ENCODE peak calls at places on chromosome 2, in six cellular contexts. One of them, this sample, is unnamed.

GRCh38 chr2:157433335-157433890 is 10.5 kb downstream of the CYTIP start:
- DNase-seq in pancreas: no peak
- DNase-seq in transverse colon: no peak
- DNase-seq in left lung: no peak
- DNase-seq in AG10803: no peak
- DNase-seq in fibroblast of mammary gland: no peak
- DNase-seq in this sample: no peak

GRCh38 chr2:73985318-73986084 is 791 bp downstream of the TET3 start:
- DNase-seq in pancreas: peak
- DNase-seq in fibroblast of mammary gland: no peak
- DNase-seq in transverse colon: peak
- DNase-seq in left lung: peak
- DNase-seq in AG10803: no peak
- DNase-seq in this sample: no peak

GRCh38 chr2:177419274-177419673 is 26.7 kb downstream of the AGPS start:
- DNase-seq in AG10803: peak
- DNase-seq in transverse colon: no peak
- DNase-seq in pancreas: no peak
- DNase-seq in fibroblast of mammary gland: peak
- DNase-seq in left lung: no peak
- DNase-seq in this sample: peak

GRCh38 chr2:204901591-204901990 is 356.3 kb downstream of the PARD3B start:
- DNase-seq in left lung: no peak
- DNase-seq in transverse colon: no peak
- DNase-seq in pancreas: no peak
- DNase-seq in AG10803: no peak
- DNase-seq in fibroblast of mammary gland: no peak
- DNase-seq in this sample: no peak

GRCh38 chr2:21263622-21264021 is 139.9 kb downstream of the TDRD15 start:
- DNase-seq in pancreas: no peak
- DNase-seq in AG10803: no peak
- DNase-seq in left lung: no peak
- DNase-seq in transverse colon: no peak
- DNase-seq in fibroblast of mammary gland: no peak
- DNase-seq in this sample: no peak

GRCh38 chr2:165617720-165618119 is 148.2 kb downstream of the CSRNP3 start:
- DNase-seq in transverse colon: no peak
- DNase-seq in AG10803: no peak
- DNase-seq in pancreas: no peak
- DNase-seq in fibroblast of mammary gland: no peak
- DNase-seq in left lung: no peak
- DNase-seq in this sample: no peak

GRCh38 chr2:96100893-96101304 is 15.5 kb downstream of the ADRA2B start:
- DNase-seq in transverse colon: no peak
- DNase-seq in pancreas: no peak
- DNase-seq in AG10803: no peak
- DNase-seq in left lung: no peak
- DNase-seq in fibroblast of mammary gland: no peak
- DNase-seq in this sample: no peak

GRCh38 chr2:88127888-88128653 is at the start of gene FABP1:
- DNase-seq in transverse colon: peak
- DNase-seq in fibroblast of mammary gland: no peak
- DNase-seq in pancreas: no peak
- DNase-seq in AG10803: no peak
- DNase-seq in left lung: no peak
- DNase-seq in this sample: no peak

GRCh38 chr2:53317863-53318262 is 449.7 kb upstream of the CHAC2 start:
- DNase-seq in left lung: no peak
- DNase-seq in pancreas: no peak
- DNase-seq in fibroblast of mammary gland: peak
- DNase-seq in AG10803: no peak
- DNase-seq in transverse colon: no peak
- DNase-seq in this sample: no peak

GRCh38 chr2:201796478-201796865 is 9.9 kb upstream of the CDK15 start:
- DNase-seq in AG10803: no peak
- DNase-seq in fibroblast of mammary gland: no peak
- DNase-seq in pancreas: no peak
- DNase-seq in transverse colon: no peak
- DNase-seq in left lung: no peak
- DNase-seq in this sample: no peak

GRCh38 chr2:215718426-215718825 is 282.6 kb upstream of the FN1 start:
- DNase-seq in fibroblast of mammary gland: no peak
- DNase-seq in AG10803: no peak
- DNase-seq in pancreas: no peak
- DNase-seq in transverse colon: no peak
- DNase-seq in left lung: no peak
- DNase-seq in this sample: no peak

GRCh38 chr2:216082805-216083204 is 1.1 kb downstream of the TMEM169 start:
- DNase-seq in pancreas: no peak
- DNase-seq in left lung: peak
- DNase-seq in transverse colon: peak
- DNase-seq in fibroblast of mammary gland: no peak
- DNase-seq in AG10803: no peak
- DNase-seq in this sample: no peak

GRCh38 chr2:181177376-181177775 is 197.0 kb downstream of the UBE2E3 start:
- DNase-seq in left lung: no peak
- DNase-seq in pancreas: no peak
- DNase-seq in fibroblast of mammary gland: no peak
- DNase-seq in AG10803: peak
- DNase-seq in transverse colon: no peak
- DNase-seq in this sample: peak

GRCh38 chr2:33694904-33695303 is 95.8 kb upstream of the FAM98A start:
- DNase-seq in left lung: no peak
- DNase-seq in transverse colon: no peak
- DNase-seq in fibroblast of mammary gland: no peak
- DNase-seq in AG10803: no peak
- DNase-seq in pancreas: no peak
- DNase-seq in this sample: no peak
- TF ChIP-seq CTCF in left lung: no peak
- TF ChIP-seq CTCF in transverse colon: no peak
- TF ChIP-seq CTCF in fibroblast of mammary gland: no peak
- TF ChIP-seq CTCF in AG10803: no peak
- TF ChIP-seq CTCF in pancreas: no peak
- TF ChIP-seq CTCF in this sample: no peak

GRCh38 chr2:217138284-217138683 is 278.4 kb upstream of the TNP1 start:
- DNase-seq in AG10803: no peak
- DNase-seq in pancreas: no peak
- DNase-seq in fibroblast of mammary gland: no peak
- DNase-seq in transverse colon: no peak
- DNase-seq in left lung: no peak
- DNase-seq in this sample: no peak
- H3K4me3 ChIP-seq in AG10803: no peak
- H3K4me3 ChIP-seq in pancreas: no peak
- H3K4me3 ChIP-seq in fibroblast of mammary gland: no peak
- H3K4me3 ChIP-seq in transverse colon: no peak
- H3K4me3 ChIP-seq in left lung: no peak
- H3K4me3 ChIP-seq in this sample: no peak

GRCh38 chr2:19686439-19686838 is 215.3 kb downstream of the TTC32 start:
- DNase-seq in pancreas: no peak
- DNase-seq in transverse colon: no peak
- DNase-seq in AG10803: no peak
- DNase-seq in fibroblast of mammary gland: no peak
- DNase-seq in left lung: no peak
- DNase-seq in this sample: no peak

GRCh38 chr2:19689769-19690168 is 212.0 kb downstream of the TTC32 start:
- DNase-seq in pancreas: no peak
- DNase-seq in left lung: no peak
- DNase-seq in transverse colon: no peak
- DNase-seq in fibroblast of mammary gland: no peak
- DNase-seq in AG10803: no peak
- DNase-seq in this sample: no peak

GRCh38 chr2:19688059-19688458 is 213.7 kb downstream of the TTC32 start:
- DNase-seq in AG10803: peak
- DNase-seq in left lung: no peak
- DNase-seq in fibroblast of mammary gland: no peak
- DNase-seq in transverse colon: no peak
- DNase-seq in pancreas: no peak
- DNase-seq in this sample: no peak

GRCh38 chr2:19685713-19686112 is 216.1 kb downstream of the TTC32 start:
- DNase-seq in left lung: no peak
- DNase-seq in pancreas: no peak
- DNase-seq in fibroblast of mammary gland: peak
- DNase-seq in transverse colon: no peak
- DNase-seq in AG10803: peak
- DNase-seq in this sample: peak

DNA sequence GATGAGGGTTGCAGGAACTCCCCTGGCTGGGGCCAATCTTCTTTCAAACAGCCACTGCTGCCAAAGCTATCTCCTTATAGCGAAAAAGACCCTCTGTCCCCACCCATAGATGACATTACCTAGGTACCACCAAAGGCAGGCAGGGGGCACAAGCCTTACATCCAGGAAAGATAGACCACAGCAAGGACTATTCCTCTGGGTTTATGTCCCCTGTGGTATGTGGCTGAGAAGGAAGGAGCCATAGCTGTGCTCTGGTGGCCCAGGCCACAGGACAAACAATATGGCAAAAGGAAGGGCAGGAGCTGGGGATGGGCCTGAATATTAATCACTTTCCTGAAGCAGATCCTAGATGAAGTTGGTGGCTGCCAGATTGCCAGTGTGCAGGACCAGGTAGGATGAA is 214.5 kb downstream of the TTC32 start:
- DNase-seq in left lung: no peak
- DNase-seq in AG10803: no peak
- DNase-seq in fibroblast of mammary gland: no peak
- DNase-seq in pancreas: no peak
- DNase-seq in transverse colon: no peak
- DNase-seq in this sample: no peak
- TF ChIP-seq CTCF in left lung: no peak
- TF ChIP-seq CTCF in AG10803: no peak
- TF ChIP-seq CTCF in fibroblast of mammary gland: no peak
- TF ChIP-seq CTCF in pancreas: no peak
- TF ChIP-seq CTCF in transverse colon: no peak
- TF ChIP-seq CTCF in this sample: no peak

GRCh38 chr2:190524928-190525327 is 9.6 kb downstream of the NEMP2 start:
- DNase-seq in pancreas: no peak
- DNase-seq in transverse colon: no peak
- DNase-seq in AG10803: no peak
- DNase-seq in fibroblast of mammary gland: no peak
- DNase-seq in left lung: no peak
- DNase-seq in this sample: no peak
- H3K4me3 ChIP-seq in pancreas: no peak
- H3K4me3 ChIP-seq in transverse colon: no peak
- H3K4me3 ChIP-seq in AG10803: no peak
- H3K4me3 ChIP-seq in fibroblast of mammary gland: no peak
- H3K4me3 ChIP-seq in left lung: no peak
- H3K4me3 ChIP-seq in this sample: no peak

GRCh38 chr2:85243101-85244072 is 84.4 kb downstream of the TGOLN2 start:
- DNase-seq in AG10803: no peak
- DNase-seq in transverse colon: peak
- DNase-seq in pancreas: peak
- DNase-seq in fibroblast of mammary gland: peak
- DNase-seq in left lung: no peak
- DNase-seq in this sample: peak
- TF ChIP-seq CTCF in AG10803: peak
- TF ChIP-seq CTCF in transverse colon: peak
- TF ChIP-seq CTCF in pancreas: peak
- TF ChIP-seq CTCF in fibroblast of mammary gland: peak
- TF ChIP-seq CTCF in left lung: peak
- TF ChIP-seq CTCF in this sample: peak

GRCh38 chr2:178863130-178863855 is 56.1 kb upstream of the TTN start:
- DNase-seq in transverse colon: no peak
- DNase-seq in AG10803: no peak
- DNase-seq in left lung: no peak
- DNase-seq in fibroblast of mammary gland: no peak
- DNase-seq in pancreas: no peak
- DNase-seq in this sample: peak
- H3K4me3 ChIP-seq in transverse colon: no peak
- H3K4me3 ChIP-seq in AG10803: no peak
- H3K4me3 ChIP-seq in left lung: no peak
- H3K4me3 ChIP-seq in fibroblast of mammary gland: no peak
- H3K4me3 ChIP-seq in pancreas: no peak
- H3K4me3 ChIP-seq in this sample: no peak